ENCODE peak calls at places on chromosome 14, in seven cellular contexts. T is activated B cell treated with CpG ODN at 0.5 μM for 24 hours; F is WTC11; A is breast epithelium; X is progenitor cell of endocrine pancreas; N is CD4-positive, alpha-beta T cell; S is endothelial cell. Y is an unnamed sample.

GRCh38 chr14:101062611-101063010 is 159.1 kb upstream of the RTL1 start:
- DNase-seq in T (no peak), N (no peak), X (no peak), F (no peak), A (peak), S (no peak), Y (no peak)

GRCh38 chr14:91732859-91733477 is 1.1 kb upstream of the CATSPERB start:
- DNase-seq in N (no peak), S (no peak), F (no peak), A (no peak), X (no peak), T (no peak), Y (no peak)

GRCh38 chr14:28757790-28758189 is 8.8 kb upstream of the FOXG1 start:
- DNase-seq in X (no peak), S (no peak), N (no peak), F (no peak), A (no peak), T (no peak), Y (no peak)

GRCh38 chr14:31261859-31262739 is 54.5 kb upstream of the HECTD1 start:
- DNase-seq in S (no peak), T (no peak), N (no peak), F (no peak), A (no peak), X (no peak), Y (no peak)

GRCh38 chr14:69132513-69133181 is 20.3 kb downstream of the DCAF5 start:
- DNase-seq in N (no peak), X (no peak), A (no peak), S (no peak), T (no peak), F (no peak), Y (no peak)

GRCh38 chr14:80427101-80427500 is 215.8 kb upstream of the DIO2 start:
- DNase-seq in S (no peak), F (no peak), N (no peak), A (no peak), T (no peak), X (no peak), Y (no peak)

GRCh38 chr14:80549141-80549540 is 337.8 kb upstream of the DIO2 start:
- DNase-seq in S (no peak), T (no peak), F (no peak), X (no peak), N (no peak), A (no peak), Y (no peak)

GRCh38 chr14:48323655-48324054 is 648.2 kb upstream of the MDGA2 start:
- DNase-seq in F (no peak), A (no peak), N (no peak), X (no peak), S (no peak), T (no peak), Y (no peak)

GRCh38 chr14:56555921-56556570 is 23.6 kb upstream of the TMEM260 start:
- DNase-seq in S (no peak), A (no peak), N (no peak), X (no peak), T (no peak), F (no peak), Y (peak)

GRCh38 chr14:34043627-34044372 is 92.9 kb upstream of the EGLN3 start:
- DNase-seq in A (no peak), F (no peak), T (no peak), X (no peak), S (no peak), N (peak), Y (no peak)

GRCh38 chr14:58048219-58048618 is 103.8 kb downstream of the ARMH4 start:
- DNase-seq in S (no peak), A (no peak), T (no peak), N (no peak), X (no peak), F (no peak), Y (peak)

GRCh38 chr14:71632440-71632946 is 299.7 kb upstream of the RGS6 start:
- DNase-seq in S (no peak), X (no peak), F (no peak), A (no peak), T (no peak), N (no peak), Y (no peak)

GRCh38 chr14:68775614-68776126 is 17.2 kb downstream of the ZFP36L1 start:
- DNase-seq in F (no peak), N (no peak), A (no peak), T (peak), X (no peak), S (no peak), Y (no peak)

GRCh38 chr14:72615511-72616121 is 278.3 kb downstream of the DPF3 start:
- DNase-seq in T (no peak), F (no peak), A (no peak), S (no peak), N (no peak), X (peak), Y (no peak)

GRCh38 chr14:105481886-105482454 is 4.7 kb upstream of the CRIP1 start:
- DNase-seq in N (peak), A (peak), T (peak), F (peak), S (peak), X (peak), Y (peak)

GRCh38 chr14:24080888-24081738 is 9.8 kb downstream of the CPNE6 start:
- DNase-seq in F (peak), A (peak), X (peak), N (peak), S (peak), T (peak), Y (peak)

GRCh38 chr14:42214981-42215491 is 608.4 kb downstream of the LRFN5 start:
- DNase-seq in S (no peak), T (no peak), F (no peak), X (no peak), A (no peak), N (no peak), Y (no peak)

GRCh38 chr14:101705733-101706508 is 55.6 kb upstream of the PPP2R5C start:
- DNase-seq in X (no peak), S (no peak), F (peak), A (no peak), T (peak), N (peak), Y (no peak)

GRCh38 chr14:70976591-70976990 is 69.3 kb downstream of the PCNX1 start:
- DNase-seq in X (no peak), A (no peak), N (no peak), S (no peak), F (no peak), T (no peak), Y (no peak)

DNA sequence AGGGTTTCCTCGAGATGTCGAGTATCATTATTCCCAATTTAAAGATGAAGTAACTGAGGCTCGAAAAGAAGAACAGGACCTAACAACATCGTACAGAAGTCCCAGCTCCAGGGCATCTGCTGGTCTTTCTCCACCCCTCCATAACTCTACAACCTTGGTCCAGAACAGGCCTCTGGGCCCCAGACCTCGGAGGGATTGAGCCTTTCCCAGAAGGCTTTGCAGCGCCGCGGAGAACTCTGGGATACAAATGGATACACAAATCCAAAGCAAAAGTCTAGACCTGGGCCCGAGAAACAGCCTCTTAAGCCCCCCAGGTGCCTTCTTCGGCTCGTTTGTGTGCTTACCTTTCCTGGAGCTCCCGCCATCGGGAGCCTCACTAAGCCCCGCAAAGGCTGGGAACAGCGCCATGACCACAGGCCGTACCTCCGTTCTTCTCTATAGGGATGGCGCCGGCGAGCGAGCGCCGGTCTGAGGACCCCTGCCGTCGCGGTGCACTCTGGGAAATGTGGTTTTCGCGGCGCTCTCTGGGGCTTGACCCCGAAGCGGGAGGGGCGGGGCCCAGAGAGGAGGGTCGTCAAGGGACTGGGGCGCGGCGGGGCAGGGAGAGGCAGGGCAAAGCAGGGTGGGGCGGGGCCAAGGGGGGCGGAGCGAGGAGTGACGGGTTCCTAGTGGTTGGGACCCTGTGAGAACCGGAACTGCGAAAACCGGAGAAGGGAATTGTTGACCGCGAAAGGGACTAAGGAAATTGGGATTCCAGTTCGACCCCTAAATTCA is at the start of gene NRDE2:
- DNase-seq in A (peak), S (peak), X (peak), F (peak), T (peak), N (peak), Y (peak)
- TF ChIP-seq CTCF in A (no peak), S (no peak), X (no peak), F (no peak), T (no peak), N (no peak), Y (no peak)

GRCh38 chr14:20490563-20490962 is 14.8 kb upstream of the RNASE10 start:
- DNase-seq in X (no peak), S (no peak), N (no peak), A (no peak), T (no peak), F (no peak), Y (no peak)

GRCh38 chr14:20485900-20486299 is 16.7 kb downstream of the PNP start:
- DNase-seq in T (no peak), X (no peak), A (no peak), N (no peak), S (no peak), F (peak), Y (no peak)

GRCh38 chr14:20489093-20489994 is 16.0 kb upstream of the RNASE10 start:
- DNase-seq in N (no peak), X (no peak), F (no peak), A (no peak), S (no peak), T (no peak), Y (no peak)

GRCh38 chr14:20486700-20487401 is 17.6 kb downstream of the PNP start:
- DNase-seq in A (no peak), X (no peak), F (no peak), S (no peak), T (no peak), N (no peak), Y (no peak)

GRCh38 chr14:20487402-20487742 is 18.0 kb upstream of the RNASE10 start:
- DNase-seq in T (no peak), F (no peak), S (no peak), X (no peak), N (no peak), A (no peak), Y (no peak)
- TF ChIP-seq CTCF in T (no peak), F (no peak), S (no peak), X (no peak), N (no peak), A (no peak), Y (no peak)

GRCh38 chr14:53401646-53402045 is 248.5 kb upstream of the DDHD1 start:
- DNase-seq in S (no peak), A (no peak), X (no peak), T (no peak), N (no peak), F (no peak), Y (no peak)

GRCh38 chr14:53399057-53399456 is 245.9 kb upstream of the DDHD1 start:
- DNase-seq in N (no peak), F (peak), A (no peak), T (no peak), S (peak), X (no peak), Y (no peak)
- TF ChIP-seq CTCF in N (no peak), F (no peak), A (no peak), T (no peak), S (peak), X (peak), Y (no peak)

GRCh38 chr14:73718742-73719251 is 4.6 kb upstream of the PNMA1 start:
- DNase-seq in X (peak), A (no peak), S (no peak), T (no peak), N (no peak), F (peak), Y (peak)

GRCh38 chr14:73717998-73718741 is 4.0 kb upstream of the PNMA1 start:
- DNase-seq in A (no peak), F (peak), T (no peak), S (no peak), X (no peak), N (no peak), Y (peak)

GRCh38 chr14:73719791-73720190 is 5.6 kb upstream of the PNMA1 start:
- DNase-seq in A (no peak), F (no peak), N (no peak), S (no peak), X (no peak), T (no peak), Y (peak)

GRCh38 chr14:73720636-73721035 is 6.5 kb upstream of the PNMA1 start:
- DNase-seq in S (no peak), X (no peak), T (no peak), N (no peak), A (no peak), F (no peak), Y (peak)

DNA sequence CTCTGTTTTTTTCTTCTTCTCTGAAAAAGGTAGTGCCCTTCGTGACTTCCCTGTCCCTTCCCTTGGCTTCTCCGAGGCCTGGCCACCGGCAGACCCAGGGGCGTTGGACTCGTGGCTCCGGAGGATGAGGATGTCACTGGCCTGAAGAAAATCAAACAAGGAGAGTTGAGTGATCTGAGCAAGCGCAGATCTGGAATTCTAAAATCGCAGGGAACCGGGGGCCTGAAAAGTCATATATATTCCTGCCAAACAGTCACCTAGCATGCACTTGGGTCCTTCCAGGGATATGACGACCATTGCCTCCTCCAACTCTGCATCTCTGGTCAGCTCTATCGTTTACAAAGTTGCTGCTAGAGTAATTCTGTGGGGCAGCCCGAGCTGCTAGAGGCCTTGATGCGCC is 5.2 kb upstream of the PNMA1 start:
- DNase-seq in T (no peak), N (no peak), X (no peak), F (no peak), A (no peak), S (no peak), Y (no peak)
- TF ChIP-seq CTCF in T (no peak), N (no peak), X (no peak), F (no peak), A (no peak), S (no peak), Y (no peak)

DNA sequence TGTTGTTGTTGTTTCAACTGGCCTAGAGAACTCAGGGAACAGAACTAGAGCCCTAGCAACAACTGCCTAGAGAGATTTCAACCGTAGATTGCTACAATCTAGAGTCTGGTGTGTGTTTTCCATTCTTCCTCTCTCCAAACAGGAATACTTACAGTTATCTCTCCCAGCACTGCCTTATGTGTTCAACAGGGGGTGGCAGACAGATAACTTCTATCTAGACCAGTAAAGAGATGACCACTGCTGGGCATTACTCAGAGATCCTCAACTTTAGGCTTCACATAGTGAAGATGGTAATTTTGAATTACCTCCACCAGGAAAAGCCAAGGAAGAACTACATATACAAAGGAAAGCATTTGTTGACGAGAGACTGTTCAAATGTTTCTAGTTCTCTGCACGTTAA is 4.8 kb downstream of the TXNDC16 start:
- DNase-seq in A (no peak), X (no peak), N (no peak), F (no peak), T (no peak), S (no peak), Y (peak)
- TF ChIP-seq CTCF in A (no peak), X (no peak), N (no peak), F (no peak), T (no peak), S (no peak), Y (no peak)

Y was measured in SK-N-SH.